ENCODE peak calls at places on chromosomes 4 and X, in four cellular contexts. P, A, W and Y are unnamed samples.

GRCh38 chr4:101155368-101155767 is 192.0 kb downstream of the PPP3CA start:
- DNase-seq in P (no peak), A (peak), W (no peak), Y (no peak)

GRCh38 chrX:28752330-28752729 is 165.1 kb downstream of the IL1RAPL1 start:
- DNase-seq in P (no peak), W (no peak), A (no peak), Y (no peak)

GRCh38 chrX:31658360-31658759 is 586.5 kb upstream of the FTHL17 start:
- DNase-seq in P (no peak), W (no peak), A (no peak), Y (peak)

GRCh38 chrX:47171996-47172395 is 21.6 kb upstream of the UBA1 start:
- DNase-seq in W (no peak), P (no peak), A (no peak), Y (no peak)

GRCh38 chr4:176044589-176044951 is 21.1 kb upstream of the WDR17 start:
- DNase-seq in P (no peak), A (no peak), W (no peak), Y (no peak)

GRCh38 chrX:74613350-74614192 is 853 bp downstream of the RLIM start:
- DNase-seq in P (peak), A (no peak), W (no peak), Y (no peak)

GRCh38 chr4:34202154-34202553 is 2042.2 kb downstream of the ARAP2 start:
- DNase-seq in A (no peak), W (no peak), P (no peak), Y (no peak)

GRCh38 chr4:70829015-70829414 is 10.7 kb downstream of the GRSF1 start:
- DNase-seq in A (no peak), W (no peak), P (no peak), Y (no peak)

GRCh38 chr4:7324651-7325121 is 110.0 kb downstream of the PSAPL1 start:
- DNase-seq in A (no peak), W (no peak), P (no peak), Y (no peak)

GRCh38 chr4:36187723-36188333 is 56.5 kb downstream of the ARAP2 start:
- DNase-seq in W (no peak), A (peak), P (no peak), Y (peak)

GRCh38 chrX:1392376-1393130 is 640 bp upstream of the SLC25A6 start:
- DNase-seq in P (peak), A (no peak), W (no peak), Y (no peak)

GRCh38 chr4:90495936-90496335 is 368.7 kb downstream of the CCSER1 start:
- DNase-seq in W (no peak), A (no peak), P (no peak), Y (no peak)

GRCh38 chrX:103919336-103919682 is 43.1 kb upstream of the TMSB15B start:
- DNase-seq in A (no peak), P (no peak), W (no peak), Y (no peak)

GRCh38 chr4:38114435-38114834 is 154.2 kb downstream of the PTTG2 start:
- DNase-seq in W (no peak), P (no peak), A (no peak), Y (no peak)

GRCh38 chr4:23878235-23878861 is 11.5 kb downstream of the PPARGC1A start:
- DNase-seq in A (no peak), W (no peak), P (no peak), Y (no peak)

GRCh38 chr4:174490356-174490969 is 31.8 kb downstream of the HPGD start:
- DNase-seq in W (no peak), P (no peak), A (no peak), Y (no peak)

GRCh38 chr4:120007171-120007894 is 59.3 kb downstream of the MAD2L1 start:
- DNase-seq in P (no peak), A (no peak), W (no peak), Y (no peak)

GRCh38 chr4:6362896-6363295 is 93.2 kb downstream of the WFS1 start:
- DNase-seq in W (no peak), P (peak), A (no peak), Y (no peak)

GRCh38 chr4:184385705-184386141 is 88.6 kb downstream of the IRF2 start:
- DNase-seq in A (no peak), P (no peak), W (no peak), Y (no peak)

GRCh38 chrX:135985123-135985973 is at the start of gene SLC9A6:
- DNase-seq in W (no peak), P (peak), A (no peak), Y (no peak)

GRCh38 chrX:2452317-2452784 is 48.4 kb downstream of the DHRSX start:
- DNase-seq in A (peak), W (no peak), P (peak), Y (no peak)

GRCh38 chr4:159543831-159544230 is 441.0 kb downstream of the RAPGEF2 start:
- DNase-seq in W (no peak), P (no peak), A (no peak), Y (no peak)

GRCh38 chr4:98733601-98734000 is 75.2 kb upstream of the TSPAN5 start:
- DNase-seq in A (no peak), W (no peak), P (no peak), Y (no peak)

GRCh38 chrX:66014560-66014959 is 25.3 kb downstream of the VSIG4 start:
- DNase-seq in A (no peak), P (no peak), W (no peak), Y (no peak)

GRCh38 chr4:165626316-165626715 is 246.7 kb upstream of the TLL1 start:
- DNase-seq in A (no peak), P (no peak), W (no peak), Y (no peak)

GRCh38 chr4:116389139-116389538 is 696.2 kb downstream of the TRAM1L1 start:
- DNase-seq in A (no peak), W (no peak), P (no peak), Y (no peak)

GRCh38 chrX:40090050-40090804 is 7.5 kb downstream of the BCOR start:
- DNase-seq in P (peak), W (no peak), A (no peak), Y (no peak)

GRCh38 chr4:168930413-168931196 is 79.5 kb downstream of the CBR4 start:
- DNase-seq in P (no peak), A (no peak), W (no peak), Y (no peak)

GRCh38 chr4:146621-147020 is 22.3 kb downstream of the ZNF718 start:
- DNase-seq in P (no peak), W (no peak), A (no peak), Y (no peak)

GRCh38 chr4:147233-147632 is 22.9 kb downstream of the ZNF718 start:
- DNase-seq in W (no peak), A (no peak), P (no peak), Y (no peak)
- H3K4me3 ChIP-seq in W (no peak), A (no peak), P (no peak), Y (no peak)

DNA sequence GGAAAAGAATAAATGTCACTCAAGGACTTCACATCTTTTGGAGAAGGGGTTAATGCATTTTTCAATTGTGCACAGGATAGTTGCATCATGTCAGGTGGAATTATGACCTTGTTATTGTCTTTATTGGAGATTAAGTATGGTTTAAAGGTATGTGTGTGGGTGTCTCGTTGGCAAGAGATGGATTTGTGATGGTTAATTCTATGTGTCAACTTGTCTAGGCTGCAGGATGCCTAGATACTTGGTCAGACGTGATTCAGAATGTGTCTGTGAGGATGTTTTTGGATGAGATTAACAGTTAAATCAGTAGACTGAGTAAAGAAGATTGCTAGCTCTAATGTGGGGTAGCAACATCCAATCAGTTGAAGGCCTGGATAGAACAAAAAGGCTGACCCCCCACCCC is 42.2 kb upstream of the HSD17B10 start:
- DNase-seq in P (no peak), W (no peak), A (no peak), Y (no peak)
- TF ChIP-seq CTCF in P (no peak), W (no peak), A (no peak), Y (no peak)

GRCh38 chr4:76611164-76611563 is 176.1 kb downstream of the SHROOM3 start:
- DNase-seq in P (no peak), A (no peak), W (no peak), Y (no peak)
- TF ChIP-seq SIN3A in P (no peak), A (no peak), W (no peak), Y (no peak)

GRCh38 chr4:85591361-85592098 is 116.6 kb downstream of the ARHGAP24 start:
- DNase-seq in W (no peak), P (no peak), A (no peak), Y (peak)

GRCh38 chr4:85598936-85599335 is 124.0 kb downstream of the ARHGAP24 start:
- DNase-seq in P (no peak), W (no peak), A (no peak), Y (no peak)

GRCh38 chr4:85600501-85600900 is 125.6 kb downstream of the ARHGAP24 start:
- DNase-seq in W (no peak), A (no peak), P (no peak), Y (no peak)

GRCh38 chr4:85595796-85596559 is 121.0 kb downstream of the ARHGAP24 start:
- DNase-seq in W (no peak), P (no peak), A (no peak), Y (no peak)

DNA sequence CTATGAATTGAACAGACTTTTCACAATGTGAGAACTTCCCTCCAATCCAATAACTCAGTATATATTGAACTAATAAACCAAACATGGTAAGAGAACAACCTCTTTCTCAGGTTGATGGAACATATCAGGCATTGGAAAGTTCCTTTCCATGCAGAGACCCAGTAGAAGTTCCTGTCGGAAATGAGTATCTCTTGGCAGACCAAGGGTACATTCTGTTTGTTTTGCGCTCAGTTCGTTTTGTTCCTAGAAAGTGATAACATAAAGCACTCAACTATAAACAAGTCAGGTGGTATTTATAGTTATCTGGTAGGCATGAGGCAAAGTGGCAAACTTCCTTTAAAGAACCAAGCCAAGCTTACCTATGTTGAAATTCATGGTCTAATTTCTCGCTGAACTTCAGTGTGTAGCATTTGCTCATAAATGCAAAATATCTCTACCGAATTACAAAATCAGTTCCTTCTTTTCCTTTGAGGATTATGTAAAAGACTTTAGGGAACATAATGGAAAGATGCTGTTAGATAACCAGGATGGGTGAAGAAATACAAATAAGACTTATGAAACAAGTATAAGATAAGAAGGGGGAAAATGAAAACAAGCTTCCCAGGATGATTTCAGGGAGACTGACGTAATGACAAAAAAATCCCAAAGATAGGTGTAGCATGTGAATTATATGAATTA is 120.3 kb downstream of the ARHGAP24 start:
- DNase-seq in P (no peak), A (no peak), W (no peak), Y (no peak)
- H3K4me3 ChIP-seq in P (no peak), A (no peak), W (no peak), Y (no peak)